ENCODE peak calls at places on chromosomes 1 and 21, in eight cellular contexts. T, X, O, U, F, G, S and A are unnamed samples.

GRCh38 chr1:29687601-29688244 is 451.4 kb downstream of the PTPRU start:
- DNase-seq in U (no peak), T (no peak), F (no peak), X (no peak), G (peak), S (no peak), O (no peak), A (no peak)

GRCh38 chr1:69223156-69223555 is 344.6 kb upstream of the LRRC7 start:
- DNase-seq in T (no peak), G (no peak), F (no peak), X (no peak), O (no peak), S (no peak), U (no peak), A (no peak)

GRCh38 chr1:199684686-199685273 is 342.7 kb upstream of the NR5A2 start:
- DNase-seq in F (no peak), G (peak), S (no peak), T (peak), O (no peak), U (no peak), X (peak), A (no peak)

GRCh38 chr1:25971044-25971881 is 26.6 kb downstream of the PAFAH2 start:
- DNase-seq in G (no peak), X (peak), S (no peak), F (no peak), T (no peak), O (no peak), U (no peak), A (no peak)

GRCh38 chr21:37220433-37220980 is 46.6 kb downstream of the VPS26C start:
- DNase-seq in S (no peak), G (peak), T (peak), U (no peak), X (no peak), F (no peak), O (no peak), A (peak)

GRCh38 chr1:109542657-109543056 is 3.0 kb downstream of the GPR61 start:
- DNase-seq in T (no peak), F (no peak), X (no peak), U (no peak), O (no peak), S (no peak), G (no peak), A (no peak)

GRCh38 chr1:186236921-186237320 is 138.1 kb downstream of the TPR start:
- DNase-seq in S (no peak), F (no peak), X (no peak), U (no peak), T (peak), G (no peak), O (no peak), A (no peak)

GRCh38 chr1:77539510-77540142 is 142.8 kb downstream of the ZZZ3 start:
- DNase-seq in S (no peak), T (peak), G (peak), F (no peak), U (no peak), O (no peak), X (no peak), A (no peak)

GRCh38 chr1:116365353-116365780 is 7.7 kb upstream of the ATP1A1 start:
- DNase-seq in G (peak), F (no peak), O (no peak), T (no peak), U (no peak), S (no peak), X (no peak), A (no peak)

GRCh38 chr1:164640673-164641352 is 81.8 kb downstream of the PBX1 start:
- DNase-seq in T (no peak), G (no peak), U (no peak), O (no peak), F (no peak), S (no peak), X (no peak), A (no peak)

GRCh38 chr1:58454343-58454742 is 92.2 kb downstream of the OMA1 start:
- DNase-seq in T (no peak), G (no peak), O (no peak), X (no peak), S (no peak), U (no peak), F (no peak), A (no peak)

GRCh38 chr1:26994020-26994745 is 691 bp downstream of the TRNP1 start:
- DNase-seq in G (peak), X (peak), O (no peak), F (no peak), T (no peak), S (no peak), U (no peak), A (no peak)

GRCh38 chr1:72781038-72781437 is 498.7 kb upstream of the NEGR1 start:
- DNase-seq in F (no peak), X (no peak), U (no peak), G (peak), T (no peak), S (no peak), O (no peak), A (no peak)

GRCh38 chr1:221891708-221892107 is 149.8 kb upstream of the DUSP10 start:
- DNase-seq in G (no peak), S (no peak), U (no peak), O (no peak), X (no peak), T (no peak), F (no peak), A (no peak)

GRCh38 chr1:221887758-221888157 is 145.9 kb upstream of the DUSP10 start:
- DNase-seq in U (no peak), S (no peak), O (no peak), T (no peak), X (no peak), G (no peak), F (no peak), A (no peak)

GRCh38 chr1:221888801-221889200 is 146.9 kb upstream of the DUSP10 start:
- DNase-seq in U (no peak), X (no peak), O (no peak), G (no peak), F (no peak), S (no peak), T (no peak), A (no peak)

GRCh38 chr1:221888218-221888617 is 146.3 kb upstream of the DUSP10 start:
- DNase-seq in T (no peak), X (peak), F (no peak), O (no peak), U (no peak), S (no peak), G (no peak), A (no peak)

DNA sequence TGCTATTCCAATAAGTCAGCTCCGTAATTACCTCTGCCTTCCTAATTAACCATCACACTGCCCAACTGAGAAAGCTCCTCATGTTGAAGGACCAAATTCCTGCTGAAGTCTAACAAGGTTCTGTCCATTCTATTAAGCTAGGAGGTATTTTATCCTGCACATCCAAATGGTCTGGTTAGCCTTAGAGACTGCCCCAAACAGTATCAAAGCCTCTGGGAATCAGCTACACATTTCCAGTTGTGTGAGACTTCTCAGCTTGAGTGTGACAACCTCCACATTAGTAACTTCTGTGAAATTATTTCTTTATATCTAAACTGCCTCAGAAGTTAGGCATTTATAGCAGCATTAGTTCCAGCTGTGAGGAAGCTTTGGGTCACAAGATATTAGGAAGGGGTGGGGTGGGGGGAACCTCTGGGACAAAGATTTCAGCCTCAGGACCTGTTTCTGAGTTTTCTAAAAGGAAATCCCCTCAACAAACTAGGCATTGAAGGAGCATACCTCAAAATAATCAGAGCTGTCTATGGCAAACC is 150.5 kb upstream of the DUSP10 start:
- DNase-seq in U (no peak), O (no peak), T (no peak), X (no peak), S (no peak), G (no peak), F (no peak), A (no peak)
- H3K27ac ChIP-seq in U (no peak), O (no peak), T (no peak), X (no peak), S (peak), G (no peak), F (peak), A (no peak)

DNA sequence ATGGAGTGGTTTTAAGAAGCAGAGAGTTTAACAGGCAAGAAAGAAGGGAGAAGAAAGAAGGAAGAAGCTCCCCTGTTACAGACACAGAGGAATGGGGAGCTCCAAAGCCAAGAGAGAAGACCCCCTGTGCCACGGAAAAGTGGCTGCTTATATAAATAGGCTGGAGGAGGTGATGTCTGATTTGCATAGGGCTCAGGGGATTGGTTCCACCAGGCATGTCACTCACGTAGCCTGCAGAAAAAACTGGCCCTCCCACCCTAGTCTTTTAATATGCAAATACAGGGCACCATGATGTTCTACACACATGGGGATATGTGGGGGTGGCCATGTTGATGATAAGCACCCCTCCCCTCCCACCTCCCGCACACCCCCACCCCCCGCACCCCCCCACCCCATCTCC is 99.6 kb downstream of the ETS2 start:
- DNase-seq in G (no peak), O (no peak), S (no peak), T (no peak), U (no peak), X (no peak), F (no peak), A (no peak)
- H3K27ac ChIP-seq in G (no peak), O (no peak), S (peak), T (no peak), U (peak), X (no peak), F (peak), A (no peak)

DNA sequence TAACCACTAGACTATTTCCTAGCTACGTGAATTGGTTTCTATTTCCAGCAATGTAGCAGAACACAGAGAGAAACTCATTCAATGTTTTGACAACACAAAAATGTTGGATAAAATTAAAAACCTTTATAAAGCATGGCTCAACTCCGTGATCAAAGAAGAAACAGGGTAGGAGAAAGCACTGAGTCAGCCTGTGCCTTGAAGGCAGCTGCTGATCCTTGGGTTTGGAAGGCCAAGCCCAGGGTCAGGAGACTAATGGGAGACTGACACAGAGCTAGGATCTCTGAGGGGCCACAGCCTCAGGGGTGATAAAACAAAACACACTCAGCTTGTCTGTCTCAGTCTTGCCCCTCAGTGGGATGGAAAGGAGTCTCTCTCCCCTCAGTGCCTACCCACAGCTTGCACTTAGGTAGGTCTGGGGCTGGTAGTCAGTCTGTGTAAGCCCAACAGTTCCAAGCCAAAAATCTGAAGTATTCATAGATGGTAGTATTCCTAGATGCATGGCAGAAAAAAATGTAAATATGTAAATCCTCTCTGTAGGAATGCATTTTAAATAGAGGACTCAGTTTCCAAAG is 53.3 kb downstream of the B3GALNT2 start:
- DNase-seq in X (no peak), F (no peak), U (no peak), O (no peak), G (no peak), S (no peak), T (no peak), A (no peak)
- H3K27ac ChIP-seq in X (no peak), F (no peak), U (no peak), O (no peak), G (no peak), S (no peak), T (no peak), A (no peak)

DNA sequence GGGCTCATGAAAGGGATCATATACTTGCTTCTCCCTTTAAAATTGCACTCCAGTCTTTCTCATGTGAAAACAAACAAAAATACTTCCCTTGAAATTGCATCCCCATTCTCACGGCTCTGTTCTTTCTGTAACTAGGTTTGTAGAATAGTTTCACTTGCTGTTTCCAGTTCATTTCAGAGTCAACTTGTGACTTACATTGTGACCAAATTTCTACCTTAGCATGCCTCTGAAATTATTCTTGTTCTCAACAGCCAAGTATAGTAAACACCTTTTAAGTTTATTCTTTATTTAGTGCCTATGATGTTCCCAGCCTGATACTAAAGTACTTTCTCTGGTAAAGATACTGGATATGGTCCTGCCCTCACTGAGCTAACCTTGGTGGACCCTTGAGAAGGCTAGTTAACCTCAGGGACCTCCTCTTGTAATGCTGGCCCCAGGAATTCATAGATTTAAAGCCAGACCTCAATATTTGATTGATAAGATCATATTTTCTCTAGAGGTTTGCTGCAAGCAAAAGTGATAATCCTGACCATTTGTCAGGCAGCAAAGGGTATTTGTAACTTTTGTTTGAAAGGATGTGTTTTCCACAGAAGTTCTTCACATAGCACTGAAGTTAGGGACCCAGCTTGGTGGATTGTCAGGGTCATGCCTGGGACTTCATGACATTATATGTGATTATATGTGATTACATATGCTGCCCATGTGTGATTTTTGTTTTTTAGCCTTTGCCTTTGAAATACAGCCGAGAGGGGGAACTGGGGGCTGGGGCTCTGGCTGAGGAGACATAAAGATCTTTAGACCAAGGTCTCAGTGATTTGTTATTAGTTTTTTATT is 29.6 kb downstream of the VANGL2 start:
- DNase-seq in T (no peak), G (no peak), O (no peak), U (no peak), X (peak), S (no peak), F (no peak), A (no peak)
- H3K27ac ChIP-seq in T (no peak), G (no peak), O (no peak), U (no peak), X (peak), S (no peak), F (peak), A (no peak)

DNA sequence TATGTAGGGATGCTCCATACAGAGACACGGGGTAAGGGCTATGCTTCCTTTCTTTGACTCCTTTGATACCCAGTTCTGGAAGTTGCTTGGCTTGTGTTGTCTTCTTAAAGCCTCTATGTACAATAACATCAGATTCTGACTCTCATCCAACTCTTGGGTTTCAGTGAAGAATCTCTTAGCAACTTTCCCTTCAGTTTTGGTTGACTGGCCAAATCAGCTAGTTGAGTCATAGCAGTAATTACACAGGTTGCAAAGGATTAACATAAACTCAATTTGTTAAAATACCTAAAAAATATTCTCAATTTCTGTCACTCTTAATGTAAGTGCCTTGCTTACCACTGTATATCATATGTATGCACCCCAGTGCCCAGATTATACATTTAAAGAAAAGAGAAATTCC is 9.2 kb downstream of the CD1E start:
- DNase-seq in F (no peak), O (no peak), S (no peak), X (no peak), G (no peak), T (no peak), U (no peak), A (no peak)
- H3K27ac ChIP-seq in F (no peak), O (no peak), S (no peak), X (no peak), G (no peak), T (no peak), U (no peak), A (no peak)

GRCh38 chr1:162732566-162733335 is 57.8 kb upstream of the HSD17B7 start:
- DNase-seq in O (peak), G (no peak), X (no peak), T (no peak), F (no peak), S (no peak), U (peak), A (no peak)
- H3K27ac ChIP-seq in O (peak), G (no peak), X (no peak), T (no peak), F (peak), S (peak), U (peak), A (peak)

GRCh38 chr21:45183852-45184251 is 103.8 kb downstream of the POFUT2 start:
- DNase-seq in U (no peak), O (no peak), F (no peak), S (no peak), G (no peak), X (no peak), T (no peak), A (no peak)

GRCh38 chr21:45184869-45185268 is 102.8 kb downstream of the POFUT2 start:
- DNase-seq in O (peak), F (no peak), S (no peak), U (no peak), G (no peak), X (no peak), T (no peak), A (no peak)

GRCh38 chr21:45180289-45180599 is 105.9 kb downstream of the ADARB1 start:
- DNase-seq in G (no peak), O (no peak), U (no peak), S (no peak), F (no peak), X (no peak), T (no peak), A (no peak)

GRCh38 chr21:45179568-45180288 is 105.3 kb downstream of the ADARB1 start:
- DNase-seq in X (no peak), S (no peak), T (no peak), F (no peak), O (no peak), G (no peak), U (no peak), A (no peak)

DNA sequence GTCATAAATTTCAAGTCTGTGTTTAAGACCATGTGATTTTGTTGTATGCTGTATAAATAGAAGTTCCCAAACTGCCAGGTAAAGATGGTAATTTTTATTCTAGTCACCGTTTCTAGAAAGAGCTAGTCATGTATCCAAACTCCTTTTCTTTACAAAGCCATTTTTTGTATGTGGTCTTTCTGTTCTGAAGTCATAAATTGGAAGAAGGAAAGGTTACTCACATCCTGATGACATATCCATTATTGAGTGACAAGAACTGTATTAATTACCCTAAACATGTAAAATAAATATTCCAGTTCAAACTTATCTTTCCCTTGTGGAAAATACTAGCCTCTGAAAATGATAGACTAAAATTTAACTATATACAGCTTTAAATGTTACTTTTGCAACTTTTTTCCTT is 104.7 kb downstream of the POFUT2 start:
- DNase-seq in U (no peak), O (no peak), T (no peak), G (no peak), F (no peak), X (no peak), S (no peak), A (no peak)
- H3K27ac ChIP-seq in U (no peak), O (no peak), T (no peak), G (no peak), F (no peak), X (no peak), S (no peak), A (no peak)

DNA sequence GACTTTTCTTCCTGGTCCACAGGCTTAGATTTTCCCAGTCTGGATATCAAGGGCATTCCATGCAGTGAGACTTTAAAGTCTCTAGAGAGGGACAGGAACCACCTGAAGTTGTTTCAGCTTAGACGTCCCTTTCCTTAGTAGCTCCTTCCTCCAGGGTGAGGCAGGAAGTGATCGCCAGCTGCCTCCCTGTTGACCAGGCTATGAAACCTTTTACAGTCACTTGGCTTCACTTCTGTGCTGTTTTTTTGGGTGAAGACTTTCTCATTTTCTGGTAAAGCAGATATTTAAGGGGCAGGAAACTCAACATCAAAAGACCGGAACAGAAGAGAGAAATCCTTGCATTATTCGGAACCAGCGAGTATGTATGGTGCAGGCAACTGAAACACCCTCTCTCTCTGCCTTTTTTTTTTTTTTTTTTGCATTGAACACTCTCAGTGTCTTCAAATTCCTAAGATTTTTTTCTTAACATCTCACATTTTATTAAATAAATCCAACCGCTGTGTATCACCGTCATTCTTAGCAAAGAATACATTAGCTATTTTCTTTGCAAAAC is 234.6 kb upstream of the IRF2BP2 start:
- DNase-seq in O (no peak), T (peak), U (no peak), G (no peak), S (no peak), X (peak), F (no peak), A (no peak)
- H3K27ac ChIP-seq in O (no peak), T (peak), U (peak), G (peak), S (no peak), X (peak), F (no peak), A (no peak)